ENCODE peak calls at places on chromosomes 11 and 22, in four cellular contexts. J, A, N and Z are unnamed samples.

GRCh38 chr11:71486320-71486719 is 33.3 kb downstream of the NADSYN1 start:
- DNase-seq in N (no peak), A (no peak), J (no peak), Z (no peak)

GRCh38 chr22:37068859-37069258 is 17.3 kb downstream of the KCTD17 start:
- DNase-seq in J (no peak), A (no peak), N (no peak), Z (peak; percentile 52)

GRCh38 chr22:43343262-43343988 is at the start of gene SCUBE1:
- DNase-seq in J (no peak), N (no peak), A (peak; percentile 46), Z (no peak)

GRCh38 chr11:130103296-130103814 is 33.7 kb downstream of the APLP2 start:
- DNase-seq in J (no peak), N (peak; percentile 94), A (no peak), Z (no peak)

GRCh38 chr22:32660292-32660691 is 141.2 kb upstream of the TIMP3 start:
- DNase-seq in A (peak; percentile 69), N (peak; percentile 78), J (peak; percentile 4), Z (peak; percentile 50)

GRCh38 chr22:25167834-25168601 is 31.6 kb upstream of the CRYBB3 start:
- DNase-seq in A (no peak), N (no peak), J (no peak), Z (no peak)

GRCh38 chr22:27866136-27867091 is 52.6 kb downstream of the PITPNB start:
- DNase-seq in N (peak; percentile 92), J (no peak), A (peak; percentile 34), Z (no peak)

GRCh38 chr11:114160884-114161283 is 101.4 kb downstream of the ZBTB16 start:
- DNase-seq in J (no peak), A (no peak), N (no peak), Z (no peak)

GRCh38 chr11:125995313-125995712 is 49.5 kb downstream of the VSIG10L2 start:
- DNase-seq in J (no peak), A (no peak), N (no peak), Z (no peak)

GRCh38 chr11:122803716-122804115 is 34.6 kb upstream of the CRTAM start:
- DNase-seq in J (no peak), N (no peak), A (no peak), Z (no peak)

GRCh38 chr11:134584001-134584561 is 172.0 kb upstream of the B3GAT1 start:
- DNase-seq in J (no peak), A (no peak), N (no peak), Z (no peak)

GRCh38 chr22:24067587-24068376 is 56.7 kb downstream of the CABIN1 start:
- DNase-seq in J (no peak), A (peak; percentile 73), N (no peak), Z (no peak)

GRCh38 chr11:18608373-18608772 is 8.8 kb downstream of the MISFA start:
- DNase-seq in J (no peak), A (no peak), N (no peak), Z (no peak)

GRCh38 chr22:25390297-25391240 is 171.1 kb downstream of the CRYBB2 start:
- DNase-seq in N (no peak), A (no peak), J (no peak), Z (no peak)

GRCh38 chr11:69638941-69639681 is 1.8 kb upstream of the CCND1 start:
- DNase-seq in A (peak; percentile 86), J (peak; percentile 82), N (peak; percentile 96), Z (peak; percentile 87)

GRCh38 chr11:130162733-130163132 is 3.2 kb downstream of the ST14 start:
- DNase-seq in J (no peak), N (no peak), A (no peak), Z (no peak)

GRCh38 chr11:114614127-114614720 is 18.6 kb upstream of the NXPE4 start:
- DNase-seq in A (no peak), N (no peak), J (no peak), Z (no peak)

GRCh38 chr11:61974766-61975631 is 7.6 kb upstream of the FTH1 start:
- DNase-seq in N (peak; percentile 50), A (peak; percentile 95), J (no peak), Z (no peak)

GRCh38 chr11:61978703-61979661 is 11.5 kb upstream of the FTH1 start:
- DNase-seq in A (no peak), J (no peak), N (peak; percentile 93), Z (no peak)

GRCh38 chr11:61975638-61976419 is 8.4 kb upstream of the FTH1 start:
- DNase-seq in J (no peak), A (peak; percentile 42), N (no peak), Z (no peak)

GRCh38 chr11:61976813-61977475 is 9.5 kb upstream of the FTH1 start:
- DNase-seq in A (no peak), N (no peak), J (no peak), Z (no peak)

GRCh38 chr11:61976420-61976800 is 9.0 kb upstream of the FTH1 start:
- DNase-seq in J (no peak), A (no peak), N (no peak), Z (no peak)
- H3K4me3 ChIP-seq in J (no peak overlapping the region), A (peak overlapping the region; percentile 30), N (no peak overlapping the region), Z (no peak overlapping the region)

GRCh38 chr11:72735495-72736027 is 16.6 kb downstream of the ARAP1 start:
- DNase-seq in N (peak; percentile 87), J (no peak), A (no peak), Z (no peak)
- H3K4me3 ChIP-seq in N (no peak overlapping the region), J (no peak overlapping the region), A (no peak overlapping the region), Z (no peak overlapping the region)

GRCh38 chr11:128715691-128716153 is 21.9 kb downstream of the FLI1 start:
- DNase-seq in A (no peak), N (peak; percentile 97), J (no peak), Z (no peak)
- H3K4me3 ChIP-seq in A (no peak overlapping the region), N (no peak overlapping the region), J (no peak overlapping the region), Z (no peak overlapping the region)

GRCh38 chr11:66242085-66242765 is 26.2 kb upstream of the RAB1B start:
- DNase-seq in J (no peak), N (no peak), A (no peak), Z (no peak)
- H3K4me3 ChIP-seq in J (no peak overlapping the region), N (no peak overlapping the region), A (no peak overlapping the region), Z (no peak overlapping the region)

GRCh38 chr11:36411202-36411640 is 98.9 kb downstream of the TRAF6 start:
- DNase-seq in A (no peak), N (no peak), J (no peak), Z (no peak)

GRCh38 chr11:36417154-36417553 is 92.9 kb downstream of the TRAF6 start:
- DNase-seq in J (no peak), A (no peak), N (no peak), Z (no peak)

GRCh38 chr11:36409152-36409713 is 100.8 kb downstream of the TRAF6 start:
- DNase-seq in A (no peak), N (peak; percentile 33), J (no peak), Z (no peak)

GRCh38 chr11:36408476-36409136 is 101.5 kb downstream of the TRAF6 start:
- DNase-seq in N (no peak), A (no peak), J (no peak), Z (no peak)

GRCh38 chr11:36412781-36413383 is 97.2 kb downstream of the TRAF6 start:
- DNase-seq in A (no peak), N (peak; percentile 21), J (no peak), Z (no peak)
- H3K4me3 ChIP-seq in A (no peak overlapping the region), N (no peak overlapping the region), J (no peak overlapping the region), Z (no peak overlapping the region)